ENCODE peak calls at places on chromosomes 13 and 19, in four cellular contexts. A, T, F and Q are unnamed samples. For H3K4me1 and H3K79me2, the result is how much of the 10 kb centered on the place peaks cover.

GRCh38 chr13:102608944-102609343 is 12.2 kb downstream of the TPP2 start:
- DNase-seq in T (no peak), A (no peak), F (no peak), Q (no peak)

GRCh38 chr13:19606152-19606551 is 27.3 kb upstream of the MPHOSPH8 start:
- DNase-seq in F (no peak), A (no peak), T (no peak), Q (peak)

GRCh38 chr19:28466107-28467045 is 746.6 kb downstream of the UQCRFS1 start:
- DNase-seq in A (peak), T (peak), F (peak), Q (peak)

GRCh38 chr19:38653028-38653571 is 5.7 kb downstream of the ACTN4 start:
- DNase-seq in T (no peak), A (no peak), F (no peak), Q (no peak)

GRCh38 chr19:21463449-21464105 is 41.8 kb upstream of the ZNF429 start:
- DNase-seq in A (peak), T (peak), F (peak), Q (peak)

GRCh38 chr13:98565726-98566577 is 11.0 kb downstream of the STK24 start:
- DNase-seq in A (no peak), T (no peak), F (no peak), Q (no peak)

GRCh38 chr13:32267836-32268439 is 47.2 kb downstream of the ZAR1L start:
- DNase-seq in A (peak), T (peak), F (peak), Q (peak)

GRCh38 chr19:10852098-10852800 is 4.0 kb downstream of the C19orf38 start:
- DNase-seq in T (peak), F (no peak), A (no peak), Q (peak)

GRCh38 chr19:47123406-47123805 is 7.2 kb upstream of the SAE1 start:
- DNase-seq in F (no peak), T (no peak), A (no peak), Q (no peak)

GRCh38 chr13:32883501-32883900 is 132.7 kb upstream of the KL start:
- DNase-seq in T (no peak), F (no peak), A (no peak), Q (no peak)

GRCh38 chr19:31676271-31677004 is 327.2 kb upstream of the TSHZ3 start:
- DNase-seq in F (peak), A (no peak), T (peak), Q (no peak)

GRCh38 chr19:11286312-11286974 is 9.5 kb upstream of the TSPAN16 start:
- DNase-seq in A (no peak), T (no peak), F (no peak), Q (no peak)

GRCh38 chr19:574658-575526 is 2.5 kb downstream of the BSG start:
- DNase-seq in F (no peak), A (no peak), T (no peak), Q (peak)

GRCh38 chr13:25490236-25490635 is 118.5 kb downstream of the ATP8A2 start:
- DNase-seq in F (no peak), A (no peak), T (no peak), Q (no peak)

GRCh38 chr19:1551068-1552040 is 16.8 kb downstream of the MEX3D start:
- DNase-seq in A (no peak), T (no peak), F (no peak), Q (peak)

GRCh38 chr19:44872661-44873060 is 18.4 kb upstream of the TOMM40 start:
- DNase-seq in F (no peak), T (no peak), A (no peak), Q (no peak)
- H3K4me1 ChIP-seq in F (under half), T (under half), A (under half), Q (under half)

GRCh38 chr19:6536138-6536671 is 5.4 kb downstream of the TNFSF9 start:
- DNase-seq in F (peak), A (peak), T (peak), Q (peak)
- H3K79me2 ChIP-seq in F (under half), A (under half), T (under half), Q (under half)

DNA sequence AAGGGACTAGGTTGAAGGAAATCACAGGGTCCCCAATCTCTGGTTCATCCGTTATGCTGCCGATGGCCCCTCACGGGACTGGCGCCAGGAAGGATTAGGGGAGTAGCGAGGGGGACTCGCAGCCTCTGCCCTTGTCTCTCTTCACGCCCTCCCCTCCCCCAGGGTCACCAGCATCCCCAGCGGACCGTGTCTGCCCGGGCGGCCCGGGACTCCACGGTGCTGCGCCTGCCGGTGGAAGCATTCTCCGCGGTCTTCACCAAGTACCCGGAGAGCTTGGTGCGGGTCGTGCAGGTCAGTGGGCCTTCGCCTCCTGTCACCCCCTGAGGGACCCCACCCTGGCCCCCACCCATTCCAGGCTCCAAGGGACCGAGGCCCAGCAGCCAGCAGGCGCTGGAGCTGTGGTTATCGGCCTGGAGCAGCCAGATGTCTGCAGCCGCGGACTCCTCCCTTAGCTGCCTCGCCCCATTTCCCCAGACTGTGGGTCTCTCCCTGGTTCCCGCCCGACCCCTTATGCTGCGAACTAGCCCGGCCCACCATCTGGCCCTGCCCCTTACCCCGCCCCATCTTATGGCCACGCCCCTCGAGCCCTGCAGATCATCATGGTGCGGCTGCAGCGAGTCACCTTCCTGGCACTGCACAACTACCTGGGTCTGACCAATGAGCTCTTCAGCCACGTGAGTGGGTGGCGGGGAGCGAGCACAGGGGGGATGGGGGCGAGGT is 5.4 kb downstream of the PNPLA6 start:
- DNase-seq in F (peak), A (peak), T (peak), Q (no peak)
- H3K23ac ChIP-seq in F (no peak), A (no peak), T (no peak), Q (no peak)

GRCh38 chr19:7427944-7428343 is 60.9 kb downstream of the PEX11G start:
- DNase-seq in T (no peak), A (no peak), F (no peak), Q (peak)

GRCh38 chr19:7421941-7422744 is 66.7 kb downstream of the PEX11G start:
- DNase-seq in F (no peak), T (peak), A (no peak), Q (peak)

GRCh38 chr19:7428651-7429113 is 60.2 kb downstream of the PEX11G start:
- DNase-seq in A (no peak), F (no peak), T (no peak), Q (no peak)

GRCh38 chr19:7426986-7427385 is 61.8 kb downstream of the PEX11G start:
- DNase-seq in T (no peak), A (no peak), F (no peak), Q (no peak)
- H3K4me1 ChIP-seq in T (under half), A (under half), F (under half), Q (under half)

GRCh38 chr13:110560606-110561334 is 752 bp downstream of the RAB20 start:
- DNase-seq in F (peak), A (no peak), T (peak), Q (peak)
- H3K79me2 ChIP-seq in F (under half), A (under half), T (under half), Q (under half)